ENCODE peak calls at places on chromosomes 6 and 20, in seven cellular contexts. One of them, this sample, is unnamed.

GRCh38 chr20:48906221-48906877 is 15.2 kb upstream of the ARFGEF2 start:
- DNase-seq in H1: no peak
- DNase-seq in IMR-90: no peak
- DNase-seq in neuronal stem cell: no peak
- DNase-seq in H9: no peak
- DNase-seq in trophoblast cell: no peak
- DNase-seq in mesenchymal stem cell: no peak
- DNase-seq in this sample: no peak

GRCh38 chr6:97947841-97948240 is 664.8 kb upstream of the MMS22L start:
- DNase-seq in H1: no peak
- DNase-seq in IMR-90: peak
- DNase-seq in neuronal stem cell: no peak
- DNase-seq in H9: no peak
- DNase-seq in trophoblast cell: peak
- DNase-seq in mesenchymal stem cell: peak
- DNase-seq in this sample: peak

GRCh38 chr6:10177703-10178102 is 237.2 kb downstream of the TFAP2A start:
- DNase-seq in H1: no peak
- DNase-seq in IMR-90: no peak
- DNase-seq in neuronal stem cell: no peak
- DNase-seq in H9: no peak
- DNase-seq in trophoblast cell: no peak
- DNase-seq in mesenchymal stem cell: no peak
- DNase-seq in this sample: peak

GRCh38 chr20:60477958-60478357 is 519.7 kb downstream of the CDH26 start:
- DNase-seq in H1: no peak
- DNase-seq in IMR-90: no peak
- DNase-seq in neuronal stem cell: no peak
- DNase-seq in H9: no peak
- DNase-seq in trophoblast cell: no peak
- DNase-seq in mesenchymal stem cell: no peak
- DNase-seq in this sample: no peak

GRCh38 chr6:111427341-111428116 is 55.5 kb downstream of the REV3L start:
- DNase-seq in H1: no peak
- DNase-seq in IMR-90: peak
- DNase-seq in neuronal stem cell: no peak
- DNase-seq in H9: no peak
- DNase-seq in trophoblast cell: no peak
- DNase-seq in mesenchymal stem cell: peak
- DNase-seq in this sample: no peak

GRCh38 chr20:5833309-5833941 is 83.2 kb downstream of the SHLD1 start:
- DNase-seq in H1: no peak
- DNase-seq in IMR-90: no peak
- DNase-seq in neuronal stem cell: no peak
- DNase-seq in H9: no peak
- DNase-seq in trophoblast cell: no peak
- DNase-seq in mesenchymal stem cell: no peak
- DNase-seq in this sample: no peak

GRCh38 chr20:1307571-1307971 is 21.4 kb downstream of the SDCBP2 start:
- DNase-seq in H1: no peak
- DNase-seq in IMR-90: no peak
- DNase-seq in neuronal stem cell: no peak
- DNase-seq in H9: no peak
- DNase-seq in trophoblast cell: no peak
- DNase-seq in mesenchymal stem cell: no peak
- DNase-seq in this sample: no peak

GRCh38 chr6:157999100-158000051 is 17.7 kb downstream of the SYNJ2 start:
- DNase-seq in H1: no peak
- DNase-seq in IMR-90: no peak
- DNase-seq in neuronal stem cell: no peak
- DNase-seq in H9: no peak
- DNase-seq in trophoblast cell: no peak
- DNase-seq in mesenchymal stem cell: no peak
- DNase-seq in this sample: no peak

GRCh38 chr6:16684896-16685554 is 76.2 kb downstream of the ATXN1 start:
- DNase-seq in H1: no peak
- DNase-seq in IMR-90: peak
- DNase-seq in neuronal stem cell: no peak
- DNase-seq in H9: no peak
- DNase-seq in trophoblast cell: peak
- DNase-seq in mesenchymal stem cell: peak
- DNase-seq in this sample: no peak

GRCh38 chr6:81769834-81770233 is 17.4 kb upstream of the TENT5A start:
- DNase-seq in H1: no peak
- DNase-seq in IMR-90: peak
- DNase-seq in neuronal stem cell: no peak
- DNase-seq in H9: no peak
- DNase-seq in trophoblast cell: no peak
- DNase-seq in mesenchymal stem cell: no peak
- DNase-seq in this sample: no peak

GRCh38 chr20:17541996-17542395 is 10.8 kb upstream of the BFSP1 start:
- DNase-seq in H1: no peak
- DNase-seq in IMR-90: peak
- DNase-seq in neuronal stem cell: no peak
- DNase-seq in H9: no peak
- DNase-seq in trophoblast cell: peak
- DNase-seq in mesenchymal stem cell: peak
- DNase-seq in this sample: peak

GRCh38 chr6:76876922-76877553 is 586.3 kb downstream of the HTR1B start:
- DNase-seq in H1: peak
- DNase-seq in IMR-90: peak
- DNase-seq in neuronal stem cell: peak
- DNase-seq in H9: peak
- DNase-seq in trophoblast cell: peak
- DNase-seq in mesenchymal stem cell: peak
- DNase-seq in this sample: peak

GRCh38 chr6:107115695-107116327 is 496 bp upstream of the BEND3 start:
- DNase-seq in H1: no peak
- DNase-seq in IMR-90: no peak
- DNase-seq in neuronal stem cell: peak
- DNase-seq in H9: peak
- DNase-seq in trophoblast cell: peak
- DNase-seq in mesenchymal stem cell: peak
- DNase-seq in this sample: peak

GRCh38 chr6:95648636-95649035 is 71.3 kb downstream of the MANEA start:
- DNase-seq in H1: no peak
- DNase-seq in IMR-90: no peak
- DNase-seq in neuronal stem cell: no peak
- DNase-seq in H9: no peak
- DNase-seq in trophoblast cell: no peak
- DNase-seq in mesenchymal stem cell: no peak
- DNase-seq in this sample: peak

GRCh38 chr6:107419747-107420146 is 39.6 kb downstream of the PDSS2 start:
- DNase-seq in H1: no peak
- DNase-seq in IMR-90: no peak
- DNase-seq in neuronal stem cell: no peak
- DNase-seq in H9: no peak
- DNase-seq in trophoblast cell: no peak
- DNase-seq in mesenchymal stem cell: peak
- DNase-seq in this sample: peak

GRCh38 chr6:7505196-7505699 is 36.2 kb upstream of the DSP start:
- DNase-seq in H1: peak
- DNase-seq in IMR-90: peak
- DNase-seq in neuronal stem cell: peak
- DNase-seq in H9: peak
- DNase-seq in trophoblast cell: peak
- DNase-seq in mesenchymal stem cell: peak
- DNase-seq in this sample: peak

GRCh38 chr6:53043626-53044025 is 21.6 kb upstream of the FBXO9 start:
- DNase-seq in H1: no peak
- DNase-seq in IMR-90: peak
- DNase-seq in neuronal stem cell: no peak
- DNase-seq in H9: no peak
- DNase-seq in trophoblast cell: no peak
- DNase-seq in mesenchymal stem cell: no peak
- DNase-seq in this sample: peak

GRCh38 chr6:35486005-35486925 is 10.6 kb downstream of the TEAD3 start:
- DNase-seq in H1: no peak
- DNase-seq in IMR-90: no peak
- DNase-seq in neuronal stem cell: no peak
- DNase-seq in H9: peak
- DNase-seq in trophoblast cell: peak
- DNase-seq in mesenchymal stem cell: peak
- DNase-seq in this sample: peak

GRCh38 chr6:144718431-144718830 is 433.3 kb downstream of the UTRN start:
- DNase-seq in H1: no peak
- DNase-seq in IMR-90: peak
- DNase-seq in neuronal stem cell: no peak
- DNase-seq in H9: no peak
- DNase-seq in trophoblast cell: peak
- DNase-seq in mesenchymal stem cell: no peak
- DNase-seq in this sample: no peak

GRCh38 chr20:36526521-36527011 is 14.8 kb upstream of the MYL9 start:
- DNase-seq in H1: no peak
- DNase-seq in IMR-90: no peak
- DNase-seq in neuronal stem cell: no peak
- DNase-seq in H9: no peak
- DNase-seq in trophoblast cell: no peak
- DNase-seq in mesenchymal stem cell: no peak
- DNase-seq in this sample: no peak

GRCh38 chr20:11847827-11848226 is 69.9 kb upstream of the BTBD3 start:
- DNase-seq in H1: no peak
- DNase-seq in IMR-90: no peak
- DNase-seq in neuronal stem cell: no peak
- DNase-seq in H9: no peak
- DNase-seq in trophoblast cell: no peak
- DNase-seq in mesenchymal stem cell: no peak
- DNase-seq in this sample: no peak

GRCh38 chr6:85673198-85674139 is 30.8 kb upstream of the SYNCRIP start:
- DNase-seq in H1: no peak
- DNase-seq in IMR-90: no peak
- DNase-seq in neuronal stem cell: no peak
- DNase-seq in H9: no peak
- DNase-seq in trophoblast cell: no peak
- DNase-seq in mesenchymal stem cell: no peak
- DNase-seq in this sample: no peak

GRCh38 chr6:12271997-12272396 is 18.2 kb upstream of the EDN1 start:
- DNase-seq in H1: no peak
- DNase-seq in IMR-90: peak
- DNase-seq in neuronal stem cell: no peak
- DNase-seq in H9: no peak
- DNase-seq in trophoblast cell: no peak
- DNase-seq in mesenchymal stem cell: no peak
- DNase-seq in this sample: no peak

GRCh38 chr6:132060591-132060990 is 109.4 kb upstream of the CCN2 start:
- DNase-seq in H1: no peak
- DNase-seq in IMR-90: peak
- DNase-seq in neuronal stem cell: no peak
- DNase-seq in H9: no peak
- DNase-seq in trophoblast cell: no peak
- DNase-seq in mesenchymal stem cell: peak
- DNase-seq in this sample: no peak

GRCh38 chr20:57288676-57289075 is 22.2 kb upstream of the BMP7 start:
- DNase-seq in H1: no peak
- DNase-seq in IMR-90: no peak
- DNase-seq in neuronal stem cell: no peak
- DNase-seq in H9: no peak
- DNase-seq in trophoblast cell: no peak
- DNase-seq in mesenchymal stem cell: no peak
- DNase-seq in this sample: no peak
- H4K8ac ChIP-seq in H1: no peak
- H4K8ac ChIP-seq in IMR-90: no peak
- H4K8ac ChIP-seq in neuronal stem cell: no peak
- H4K8ac ChIP-seq in H9: no peak
- H4K8ac ChIP-seq in trophoblast cell: no peak
- H4K8ac ChIP-seq in mesenchymal stem cell: no peak
- H4K8ac ChIP-seq in this sample: no peak

GRCh38 chr6:33215281-33215680 is 7.0 kb downstream of the RING1 start:
- DNase-seq in H1: no peak
- DNase-seq in IMR-90: no peak
- DNase-seq in neuronal stem cell: no peak
- DNase-seq in H9: no peak
- DNase-seq in trophoblast cell: no peak
- DNase-seq in mesenchymal stem cell: no peak
- DNase-seq in this sample: no peak
- H4K8ac ChIP-seq in H1: no peak
- H4K8ac ChIP-seq in IMR-90: no peak
- H4K8ac ChIP-seq in neuronal stem cell: no peak
- H4K8ac ChIP-seq in H9: no peak
- H4K8ac ChIP-seq in trophoblast cell: no peak
- H4K8ac ChIP-seq in mesenchymal stem cell: no peak
- H4K8ac ChIP-seq in this sample: no peak

DNA sequence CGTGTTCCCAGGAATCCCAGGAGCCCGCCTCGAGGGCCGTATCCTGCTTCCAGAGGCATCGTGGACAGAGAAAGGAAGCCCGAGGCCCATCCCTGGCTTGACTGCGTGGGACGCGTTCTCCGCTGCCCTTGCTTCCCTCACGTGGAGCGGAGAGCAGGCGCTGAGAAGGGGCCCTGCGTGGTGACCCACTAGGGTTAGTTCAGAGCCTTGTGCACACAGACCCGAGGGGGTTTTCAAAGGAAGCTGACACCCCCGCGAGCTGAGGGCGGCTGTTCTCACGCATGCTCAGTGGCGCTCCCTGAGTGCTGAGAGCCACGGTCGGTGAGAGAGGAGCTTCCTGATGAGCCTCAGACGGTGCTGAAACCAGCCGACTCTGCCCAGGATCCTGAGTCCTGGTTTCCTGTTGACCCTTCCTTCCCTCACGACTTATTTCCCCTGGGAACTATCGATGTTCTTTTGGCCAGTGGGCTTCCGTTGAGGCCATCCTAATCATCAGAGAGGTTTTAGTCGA is 28.9 kb upstream of the CCR6 start:
- DNase-seq in H1: no peak
- DNase-seq in IMR-90: no peak
- DNase-seq in neuronal stem cell: no peak
- DNase-seq in H9: no peak
- DNase-seq in trophoblast cell: peak
- DNase-seq in mesenchymal stem cell: no peak
- DNase-seq in this sample: no peak
- H4K8ac ChIP-seq in H1: no peak
- H4K8ac ChIP-seq in IMR-90: no peak
- H4K8ac ChIP-seq in neuronal stem cell: no peak
- H4K8ac ChIP-seq in H9: no peak
- H4K8ac ChIP-seq in trophoblast cell: no peak
- H4K8ac ChIP-seq in mesenchymal stem cell: no peak
- H4K8ac ChIP-seq in this sample: no peak

DNA sequence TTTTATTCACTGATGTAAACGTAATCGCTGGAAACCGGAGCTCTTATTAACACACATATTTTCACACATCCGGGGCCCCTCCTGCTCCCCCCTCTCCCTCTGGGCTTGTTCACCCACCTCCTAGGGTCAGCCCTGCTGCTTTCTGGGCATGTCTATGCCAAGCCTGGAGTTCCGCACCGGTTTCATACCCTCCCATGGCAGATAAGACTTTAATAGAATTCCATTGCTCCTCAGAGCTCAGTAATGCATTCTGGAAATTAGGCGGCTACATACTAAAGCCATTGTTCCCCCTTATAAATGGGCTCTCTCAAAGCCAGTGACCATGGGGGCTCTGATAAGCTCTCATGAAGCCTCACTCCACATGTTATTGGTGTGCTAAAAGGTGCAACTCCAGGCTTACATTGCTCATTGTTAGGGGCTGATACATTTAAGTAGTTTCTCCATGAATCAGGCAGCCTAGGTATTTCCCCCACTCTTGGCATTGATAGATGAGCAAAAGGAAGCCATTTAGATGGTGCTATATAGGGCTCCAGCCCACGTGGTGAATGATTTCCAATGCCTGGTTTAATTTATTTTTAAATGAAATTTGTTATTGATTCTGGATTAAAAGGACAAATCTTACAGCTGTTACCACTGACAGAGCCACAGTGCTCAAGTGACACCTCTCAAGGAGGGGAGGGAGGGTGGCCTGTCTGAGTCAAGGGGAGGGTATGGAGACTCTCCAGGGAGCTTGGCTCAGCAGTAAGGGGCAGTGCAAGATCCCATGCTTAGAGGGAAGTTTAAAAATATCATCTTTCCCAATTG is 4.4 kb upstream of the VSTM2L start:
- DNase-seq in H1: no peak
- DNase-seq in IMR-90: peak
- DNase-seq in neuronal stem cell: no peak
- DNase-seq in H9: no peak
- DNase-seq in trophoblast cell: no peak
- DNase-seq in mesenchymal stem cell: no peak
- DNase-seq in this sample: no peak
- H4K8ac ChIP-seq in H1: no peak
- H4K8ac ChIP-seq in IMR-90: no peak
- H4K8ac ChIP-seq in neuronal stem cell: no peak
- H4K8ac ChIP-seq in H9: no peak
- H4K8ac ChIP-seq in trophoblast cell: no peak
- H4K8ac ChIP-seq in mesenchymal stem cell: no peak
- H4K8ac ChIP-seq in this sample: no peak